ENCODE peak calls at places on chromosomes 1 and 21, in five cellular contexts. K, P, G, A and T are unnamed samples. For H3K36me3, the result is how much of the 10 kb centered on the place peaks cover.

GRCh38 chr1:41819843-41820242 is 98.9 kb downstream of the HIVEP3 start:
- DNase-seq in P (no peak), G (no peak), A (no peak), K (no peak), T (no peak)

GRCh38 chr1:162847839-162848453 is 13.0 kb downstream of the CCDC190 start:
- DNase-seq in K (peak), A (no peak), G (peak), P (peak), T (peak)

GRCh38 chr1:232012773-232013386 is 386.3 kb downstream of the DISC1 start:
- DNase-seq in G (peak), K (no peak), A (no peak), P (peak), T (peak)

GRCh38 chr1:66351913-66352312 is 182.0 kb upstream of the SGIP1 start:
- DNase-seq in A (no peak), K (no peak), G (no peak), P (peak), T (no peak)

GRCh38 chr1:20721117-20722061 is 3.6 kb upstream of the KIF17 start:
- DNase-seq in A (no peak), K (peak), P (no peak), G (no peak), T (no peak)

GRCh38 chr1:32755098-32755809 is 52.7 kb upstream of the SYNC start:
- DNase-seq in G (peak), A (no peak), P (no peak), K (no peak), T (no peak)

GRCh38 chr1:24909388-24909898 is 20.6 kb downstream of the RUNX3 start:
- DNase-seq in A (no peak), G (peak), P (peak), K (no peak), T (no peak)

GRCh38 chr1:27889506-27889905 is 17.2 kb downstream of the THEMIS2 start:
- DNase-seq in A (no peak), G (no peak), K (no peak), P (no peak), T (no peak)

GRCh38 chr1:186806477-186806876 is 22.3 kb upstream of the PLA2G4A start:
- DNase-seq in A (no peak), K (no peak), P (peak), G (no peak), T (peak)

GRCh38 chr21:41364308-41364707 is 2.5 kb downstream of the MX2 start:
- DNase-seq in A (no peak), G (no peak), K (no peak), P (no peak), T (no peak)

GRCh38 chr1:67695963-67696362 is 11.0 kb downstream of the GADD45A start:
- DNase-seq in P (no peak), G (no peak), K (no peak), A (no peak), T (no peak)

GRCh38 chr21:42524341-42525227 is 10.9 kb downstream of the SLC37A1 start:
- DNase-seq in G (peak), K (no peak), A (peak), P (peak), T (no peak)

GRCh38 chr1:212615092-212615470 is 6.5 kb downstream of the ATF3 start:
- DNase-seq in P (no peak), K (no peak), G (no peak), A (no peak), T (no peak)
- H3K36me3 ChIP-seq in P (under half), K (under half), G (under half), A (under half), T (under half)

DNA sequence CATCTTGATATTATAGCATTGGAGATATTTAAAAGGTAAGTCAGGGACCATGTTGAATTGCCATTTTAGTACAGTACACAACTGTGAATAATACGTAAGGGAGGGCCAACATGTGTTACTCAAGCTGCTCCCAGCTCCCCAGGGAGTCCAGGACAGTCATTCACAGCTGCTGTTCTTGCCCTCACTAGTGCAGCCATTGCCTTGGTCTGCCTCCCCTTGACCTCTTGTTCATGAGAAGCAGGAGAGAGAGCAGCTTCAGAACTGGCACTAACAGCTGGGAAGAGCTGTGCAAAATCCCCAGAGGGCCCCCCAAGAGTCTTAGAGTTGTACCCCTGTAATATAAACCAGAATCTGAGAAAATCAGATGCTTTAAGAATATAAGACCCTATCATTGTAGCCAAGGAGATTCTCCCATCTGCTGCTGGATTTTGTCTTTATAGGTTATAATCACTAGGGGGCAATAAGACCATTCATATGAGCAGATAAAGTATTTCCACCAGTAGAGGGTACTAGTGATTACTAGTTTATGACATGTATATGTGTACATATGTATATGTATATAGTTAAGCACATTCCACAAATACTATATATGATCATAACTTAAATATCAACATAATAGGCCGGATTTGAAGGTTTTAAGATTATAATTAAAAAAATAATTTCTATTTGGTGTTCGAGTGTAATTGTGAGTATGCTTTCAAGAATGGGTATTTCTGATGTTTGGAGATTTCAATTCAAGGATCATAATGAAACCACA is 16.6 kb downstream of the TCEANC2 start:
- DNase-seq in K (peak), A (no peak), G (peak), P (peak), T (peak)
- H3K27ac ChIP-seq in K (no peak), A (no peak), G (no peak), P (no peak), T (no peak)

DNA sequence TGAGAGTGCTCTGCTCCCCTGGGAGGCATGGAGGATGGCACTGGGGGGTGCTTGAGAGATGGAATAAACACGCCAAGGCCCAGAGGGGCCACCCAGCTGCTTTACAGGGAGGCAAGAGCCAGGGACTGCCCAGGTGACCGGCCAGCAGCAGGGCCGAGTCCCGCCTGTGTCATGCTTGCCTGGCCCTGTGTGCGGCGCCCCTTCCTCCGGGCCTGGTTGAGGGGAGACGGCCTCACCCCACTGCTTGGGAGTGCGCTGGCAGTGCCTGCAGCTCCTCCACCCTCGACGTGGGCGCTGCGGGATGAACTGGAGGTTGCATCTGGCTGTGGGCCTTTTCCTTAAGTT is 33.1 kb upstream of the COL6A2 start:
- DNase-seq in G (no peak), K (no peak), A (no peak), P (no peak), T (no peak)
- H3K4me2 ChIP-seq in G (peak), K (no peak), A (no peak), P (no peak), T (no peak)

GRCh38 chr1:229448845-229449244 is 15.0 kb upstream of the ACTA1 start:
- DNase-seq in G (no peak), K (no peak), P (no peak), A (no peak), T (no peak)
- H3K36me3 ChIP-seq in G (under half), K (under half), P (under half), A (under half), T (under half)

GRCh38 chr1:205663286-205663994 is 16.9 kb downstream of the SLC45A3 start:
- DNase-seq in G (no peak), K (no peak), A (no peak), P (no peak), T (no peak)
- H3K27ac ChIP-seq in G (no peak), K (no peak), A (no peak), P (no peak), T (no peak)